ENCODE peak calls at places on chromosome 15, in nine cellular contexts. U, E, W, Q, N, A, L, P and I are unnamed samples.

GRCh38 chr15:60936186-60936585 is 292.9 kb downstream of the RORA start:
- DNase-seq in U (no peak), E (no peak), W (no peak), Q (no peak), N (no peak), A (no peak), L (no peak), P (no peak), I (no peak)

GRCh38 chr15:77702211-77702957 is 69.7 kb upstream of the LINGO1 start:
- DNase-seq in U (no peak), E (peak), W (peak), Q (peak), N (no peak), A (no peak), L (peak), P (no peak), I (peak)

GRCh38 chr15:89356634-89357298 is 22.1 kb upstream of the POLG start:
- DNase-seq in U (no peak), E (no peak), W (peak), Q (peak), N (no peak), A (no peak), L (no peak), P (no peak), I (peak)

GRCh38 chr15:73748731-73749130 is 4.4 kb downstream of the INSYN1 start:
- DNase-seq in U (no peak), E (no peak), W (no peak), Q (no peak), N (no peak), A (no peak), L (no peak), P (no peak), I (no peak)

GRCh38 chr15:96858693-96859092 is 528.2 kb downstream of the NR2F2 start:
- DNase-seq in U (no peak), E (no peak), W (no peak), Q (no peak), N (no peak), A (no peak), L (no peak), P (no peak), I (no peak)

GRCh38 chr15:53589526-53590057 is 169.9 kb downstream of the WDR72 start:
- DNase-seq in U (no peak), E (no peak), W (no peak), Q (no peak), N (no peak), A (no peak), L (no peak), P (no peak), I (no peak)

GRCh38 chr15:77811270-77811669 is 178.6 kb upstream of the LINGO1 start:
- DNase-seq in U (no peak), E (no peak), W (no peak), Q (no peak), N (no peak), A (no peak), L (no peak), P (no peak), I (no peak)

GRCh38 chr15:67509918-67510317 is 11.0 kb upstream of the C15orf61 start:
- DNase-seq in U (no peak), E (no peak), W (no peak), Q (no peak), N (no peak), A (no peak), L (no peak), P (no peak), I (no peak)

GRCh38 chr15:41979493-41980266 is 7.3 kb upstream of the EHD4 start:
- DNase-seq in U (no peak), E (no peak), W (peak), Q (no peak), N (no peak), A (no peak), L (no peak), P (no peak), I (no peak)

GRCh38 chr15:101808201-101808600 is 3.8 kb upstream of the OR4F15 start:
- DNase-seq in U (no peak), E (no peak), W (no peak), Q (no peak), N (peak), A (no peak), L (peak), P (no peak), I (no peak)

GRCh38 chr15:37764733-37765191 is 169.7 kb upstream of the TMCO5A start:
- DNase-seq in U (no peak), E (peak), W (peak), Q (peak), N (peak), A (no peak), L (peak), P (peak), I (peak)

GRCh38 chr15:42919794-42920280 is 741 bp downstream of the TTBK2 start:
- DNase-seq in U (no peak), E (peak), W (peak), Q (peak), N (no peak), A (peak), L (peak), P (no peak), I (peak)

GRCh38 chr15:29449136-29449535 is 179.5 kb upstream of the NSMCE3 start:
- DNase-seq in U (no peak), E (peak), W (no peak), Q (no peak), N (no peak), A (no peak), L (no peak), P (no peak), I (no peak)

GRCh38 chr15:67413770-67414429 is 107.0 kb upstream of the C15orf61 start:
- DNase-seq in U (no peak), E (no peak), W (no peak), Q (no peak), N (peak), A (no peak), L (peak), P (no peak), I (no peak)

GRCh38 chr15:58228708-58229107 is 90.5 kb downstream of the AQP9 start:
- DNase-seq in U (no peak), E (peak), W (no peak), Q (no peak), N (peak), A (no peak), L (peak), P (no peak), I (no peak)

GRCh38 chr15:83855956-83856355 is 202.0 kb downstream of the ADAMTSL3 start:
- DNase-seq in U (no peak), E (no peak), W (no peak), Q (no peak), N (no peak), A (no peak), L (no peak), P (no peak), I (no peak)

GRCh38 chr15:90949979-90950675 is 4.6 kb upstream of the RCCD1 start:
- DNase-seq in U (peak), E (no peak), W (no peak), Q (no peak), N (no peak), A (no peak), L (no peak), P (no peak), I (no peak)

GRCh38 chr15:73540161-73540560 is 93.0 kb downstream of the NPTN start:
- DNase-seq in U (no peak), E (no peak), W (no peak), Q (no peak), N (no peak), A (no peak), L (peak), P (no peak), I (no peak)

GRCh38 chr15:74387988-74388955 is 20.8 kb upstream of the CYP11A1 start:
- DNase-seq in U (no peak), E (peak), W (no peak), Q (no peak), N (no peak), A (no peak), L (no peak), P (no peak), I (no peak)

GRCh38 chr15:48682949-48683651 is 37.6 kb upstream of the FBN1 start:
- DNase-seq in U (no peak), E (no peak), W (peak), Q (no peak), N (no peak), A (no peak), L (peak), P (peak), I (no peak)

GRCh38 chr15:66942649-66943390 is 122.6 kb upstream of the SMAD3 start:
- DNase-seq in U (no peak), E (no peak), W (no peak), Q (no peak), N (no peak), A (no peak), L (no peak), P (no peak), I (no peak)

GRCh38 chr15:75073197-75073596 is 49.8 kb downstream of the PPCDC start:
- DNase-seq in U (no peak), E (no peak), W (no peak), Q (no peak), N (no peak), A (no peak), L (no peak), P (no peak), I (no peak)